ENCODE peak calls at places on chromosomes 3 and 15, in five cellular contexts. One of them, this sample, is unnamed.

GRCh38 chr3:55235416-55235815 is 251.7 kb downstream of the WNT5A start:
- DNase-seq in NCI-H1092 treated with DMSO at 0.1 percent for 48 hours: no peak
- DNase-seq in HT-29: no peak
- DNase-seq in choroid plexus epithelial cell: no peak
- DNase-seq in OCI-LY7: no peak
- DNase-seq in this sample: no peak

GRCh38 chr3:63875510-63875909 is 11.8 kb downstream of the ATXN7 start:
- DNase-seq in NCI-H1092 treated with DMSO at 0.1 percent for 48 hours: no peak
- DNase-seq in HT-29: no peak
- DNase-seq in choroid plexus epithelial cell: no peak
- DNase-seq in OCI-LY7: no peak
- DNase-seq in this sample: no peak

GRCh38 chr15:89129123-89129815 is 41.0 kb downstream of the ABHD2 start:
- DNase-seq in NCI-H1092 treated with DMSO at 0.1 percent for 48 hours: peak
- DNase-seq in HT-29: peak
- DNase-seq in choroid plexus epithelial cell: peak
- DNase-seq in OCI-LY7: peak
- DNase-seq in this sample: peak

GRCh38 chr15:33639968-33640367 is 328.3 kb upstream of the CHRM5 start:
- DNase-seq in NCI-H1092 treated with DMSO at 0.1 percent for 48 hours: no peak
- DNase-seq in HT-29: no peak
- DNase-seq in choroid plexus epithelial cell: no peak
- DNase-seq in OCI-LY7: peak
- DNase-seq in this sample: no peak

GRCh38 chr3:106629215-106629832 is 747.9 kb upstream of the CCDC54 start:
- DNase-seq in NCI-H1092 treated with DMSO at 0.1 percent for 48 hours: no peak
- DNase-seq in HT-29: no peak
- DNase-seq in choroid plexus epithelial cell: peak
- DNase-seq in OCI-LY7: peak
- DNase-seq in this sample: no peak

GRCh38 chr3:25689226-25689625 is 24.5 kb upstream of the TOP2B start:
- DNase-seq in NCI-H1092 treated with DMSO at 0.1 percent for 48 hours: no peak
- DNase-seq in HT-29: no peak
- DNase-seq in choroid plexus epithelial cell: no peak
- DNase-seq in OCI-LY7: no peak
- DNase-seq in this sample: no peak

GRCh38 chr3:18295171-18295920 is 129.8 kb downstream of the SATB1 start:
- DNase-seq in NCI-H1092 treated with DMSO at 0.1 percent for 48 hours: no peak
- DNase-seq in HT-29: peak
- DNase-seq in choroid plexus epithelial cell: peak
- DNase-seq in OCI-LY7: peak
- DNase-seq in this sample: no peak

GRCh38 chr3:194271459-194272035 is 79.6 kb downstream of the CPN2 start:
- DNase-seq in NCI-H1092 treated with DMSO at 0.1 percent for 48 hours: no peak
- DNase-seq in HT-29: no peak
- DNase-seq in choroid plexus epithelial cell: no peak
- DNase-seq in OCI-LY7: no peak
- DNase-seq in this sample: no peak

GRCh38 chr15:56918907-56919707 is 663 bp downstream of the TCF12 start:
- DNase-seq in NCI-H1092 treated with DMSO at 0.1 percent for 48 hours: peak
- DNase-seq in HT-29: peak
- DNase-seq in choroid plexus epithelial cell: peak
- DNase-seq in OCI-LY7: peak
- DNase-seq in this sample: peak

GRCh38 chr15:97686324-97686723 is 274.2 kb upstream of the ARRDC4 start:
- DNase-seq in NCI-H1092 treated with DMSO at 0.1 percent for 48 hours: no peak
- DNase-seq in HT-29: no peak
- DNase-seq in choroid plexus epithelial cell: no peak
- DNase-seq in OCI-LY7: no peak
- DNase-seq in this sample: no peak

GRCh38 chr15:78315686-78316085 is 16.3 kb upstream of the SKIC8 start:
- DNase-seq in NCI-H1092 treated with DMSO at 0.1 percent for 48 hours: peak
- DNase-seq in HT-29: peak
- DNase-seq in choroid plexus epithelial cell: peak
- DNase-seq in OCI-LY7: peak
- DNase-seq in this sample: no peak

GRCh38 chr15:74402873-74403589 is 30.7 kb downstream of the SEMA7A start:
- DNase-seq in NCI-H1092 treated with DMSO at 0.1 percent for 48 hours: no peak
- DNase-seq in HT-29: no peak
- DNase-seq in choroid plexus epithelial cell: no peak
- DNase-seq in OCI-LY7: peak
- DNase-seq in this sample: no peak

GRCh38 chr3:187822402-187822801 is 77.1 kb upstream of the BCL6 start:
- DNase-seq in NCI-H1092 treated with DMSO at 0.1 percent for 48 hours: no peak
- DNase-seq in HT-29: no peak
- DNase-seq in choroid plexus epithelial cell: no peak
- DNase-seq in OCI-LY7: peak
- DNase-seq in this sample: no peak

GRCh38 chr3:127320529-127321121 is 32.8 kb upstream of the PRR20G start:
- DNase-seq in NCI-H1092 treated with DMSO at 0.1 percent for 48 hours: no peak
- DNase-seq in HT-29: no peak
- DNase-seq in choroid plexus epithelial cell: no peak
- DNase-seq in OCI-LY7: no peak
- DNase-seq in this sample: no peak

GRCh38 chr15:77034620-77035467 is 36.1 kb downstream of the TSPAN3 start:
- DNase-seq in NCI-H1092 treated with DMSO at 0.1 percent for 48 hours: no peak
- DNase-seq in HT-29: peak
- DNase-seq in choroid plexus epithelial cell: peak
- DNase-seq in OCI-LY7: no peak
- DNase-seq in this sample: peak

GRCh38 chr3:13219077-13219901 is 146.1 kb upstream of the IQSEC1 start:
- DNase-seq in NCI-H1092 treated with DMSO at 0.1 percent for 48 hours: no peak
- DNase-seq in HT-29: no peak
- DNase-seq in choroid plexus epithelial cell: no peak
- DNase-seq in OCI-LY7: no peak
- DNase-seq in this sample: peak

GRCh38 chr3:194275231-194275671 is 75.9 kb downstream of the CPN2 start:
- DNase-seq in NCI-H1092 treated with DMSO at 0.1 percent for 48 hours: no peak
- DNase-seq in HT-29: no peak
- DNase-seq in choroid plexus epithelial cell: no peak
- DNase-seq in OCI-LY7: no peak
- DNase-seq in this sample: peak

GRCh38 chr3:29536016-29536736 is 255.3 kb downstream of the RBMS3 start:
- DNase-seq in NCI-H1092 treated with DMSO at 0.1 percent for 48 hours: no peak
- DNase-seq in HT-29: no peak
- DNase-seq in choroid plexus epithelial cell: peak
- DNase-seq in OCI-LY7: no peak
- DNase-seq in this sample: no peak

GRCh38 chr3:149315694-149316093 is 17.7 kb downstream of the TM4SF18 start:
- DNase-seq in NCI-H1092 treated with DMSO at 0.1 percent for 48 hours: no peak
- DNase-seq in HT-29: no peak
- DNase-seq in choroid plexus epithelial cell: peak
- DNase-seq in OCI-LY7: no peak
- DNase-seq in this sample: no peak

GRCh38 chr3:122067214-122067550 is 12.0 kb downstream of the CD86 start:
- DNase-seq in NCI-H1092 treated with DMSO at 0.1 percent for 48 hours: no peak
- DNase-seq in HT-29: no peak
- DNase-seq in choroid plexus epithelial cell: no peak
- DNase-seq in OCI-LY7: peak
- DNase-seq in this sample: no peak

GRCh38 chr15:31001702-31002101 is 10.3 kb upstream of the MTMR10 start:
- DNase-seq in NCI-H1092 treated with DMSO at 0.1 percent for 48 hours: no peak
- DNase-seq in HT-29: no peak
- DNase-seq in choroid plexus epithelial cell: no peak
- DNase-seq in OCI-LY7: no peak
- DNase-seq in this sample: no peak

GRCh38 chr15:70916531-70916930 is 23.9 kb downstream of the LRRC49 start:
- DNase-seq in NCI-H1092 treated with DMSO at 0.1 percent for 48 hours: no peak
- DNase-seq in HT-29: no peak
- DNase-seq in choroid plexus epithelial cell: no peak
- DNase-seq in OCI-LY7: no peak
- DNase-seq in this sample: no peak

GRCh38 chr3:55267206-55267930 is 219.7 kb downstream of the WNT5A start:
- DNase-seq in NCI-H1092 treated with DMSO at 0.1 percent for 48 hours: no peak
- DNase-seq in HT-29: no peak
- DNase-seq in choroid plexus epithelial cell: no peak
- DNase-seq in OCI-LY7: no peak
- DNase-seq in this sample: no peak

GRCh38 chr15:84979651-84980050 is 2.0 kb upstream of the PDE8A start:
- DNase-seq in NCI-H1092 treated with DMSO at 0.1 percent for 48 hours: no peak
- DNase-seq in HT-29: peak
- DNase-seq in choroid plexus epithelial cell: no peak
- DNase-seq in OCI-LY7: no peak
- DNase-seq in this sample: peak

GRCh38 chr3:129940086-129940485 is 34.4 kb upstream of the TRH start:
- DNase-seq in NCI-H1092 treated with DMSO at 0.1 percent for 48 hours: no peak
- DNase-seq in HT-29: no peak
- DNase-seq in choroid plexus epithelial cell: no peak
- DNase-seq in OCI-LY7: no peak
- DNase-seq in this sample: no peak

GRCh38 chr3:119778811-119779210 is 3.1 kb upstream of the NR1I2 start:
- DNase-seq in NCI-H1092 treated with DMSO at 0.1 percent for 48 hours: no peak
- DNase-seq in HT-29: no peak
- DNase-seq in choroid plexus epithelial cell: no peak
- DNase-seq in OCI-LY7: no peak
- DNase-seq in this sample: no peak

GRCh38 chr15:88756926-88757325 is 46.3 kb upstream of the ACAN start:
- DNase-seq in NCI-H1092 treated with DMSO at 0.1 percent for 48 hours: no peak
- DNase-seq in HT-29: no peak
- DNase-seq in choroid plexus epithelial cell: no peak
- DNase-seq in OCI-LY7: no peak
- DNase-seq in this sample: no peak